ENCODE peak calls at places on chromosomes 5 and 9, in four cellular contexts. U, C, Z and S are unnamed samples.
A peak's percentile ranks its signal among the peaks of the same experiment; 100 is the strongest.

GRCh38 chr9:38035873-38036272 is 33.2 kb downstream of the SHB start:
- DNase-seq in U (no peak), C (no peak), Z (no peak), S (no peak)

GRCh38 chr9:85040141-85040540 is 370.6 kb downstream of the NTRK2 start:
- DNase-seq in U (peak; percentile 15), C (no peak), Z (no peak), S (no peak)

GRCh38 chr9:110016340-110016739 is 191.6 kb downstream of the C9orf152 start:
- DNase-seq in U (no peak), C (no peak), Z (no peak), S (no peak)

GRCh38 chr9:92807757-92808725 is 43.4 kb upstream of the BICD2 start:
- DNase-seq in U (no peak), C (no peak), Z (no peak), S (peak; percentile 63)

GRCh38 chr9:102844754-102845153 is 150.4 kb upstream of the CYLC2 start:
- DNase-seq in U (no peak), C (no peak), Z (no peak), S (no peak)

GRCh38 chr5:113043491-113043931 is 66.9 kb downstream of the DCP2 start:
- DNase-seq in U (no peak), C (no peak), Z (no peak), S (peak; percentile 40)

GRCh38 chr5:134139377-134139851 is 24.9 kb downstream of the TCF7 start:
- DNase-seq in U (no peak), C (no peak), Z (no peak), S (no peak)

GRCh38 chr9:131264231-131264630 is 12.1 kb downstream of the FAM78A start:
- DNase-seq in U (no peak), C (no peak), Z (no peak), S (no peak)

GRCh38 chr9:136785956-136786355 is 5.2 kb upstream of the TMEM141 start:
- DNase-seq in U (no peak), C (no peak), Z (no peak), S (no peak)

GRCh38 chr5:78574731-78575161 is 73.8 kb downstream of the LHFPL2 start:
- DNase-seq in U (no peak), C (no peak), Z (no peak), S (no peak)